ENCODE peak calls at places on chromosomes 6 and 20, in ten cellular contexts. P is tibial nerve; U is naive thymus-derived CD4-positive, alpha-beta T cell; I is cardiac muscle cell; G is HCT116; S is right lobe of liver; J is adrenal gland; L is CD8-positive, alpha-beta T cell; A is neuronal stem cell; H is hepatocyte. C is an unnamed sample. For H3K4me1, the result is how much of the 10 kb centered on the place peaks cover.

GRCh38 chr6:88166493-88166900 is 350 bp upstream of the CNR1 start:
- DNase-seq in A (no peak), H (peak), J (peak), P (no peak), G (no peak), S (no peak), U (no peak), L (no peak), I (peak), C (no peak)

GRCh38 chr6:148836751-148837150 is 89.9 kb downstream of the UST start:
- DNase-seq in P (no peak), U (no peak), J (no peak), I (no peak), G (no peak), H (no peak), S (no peak), A (no peak), L (no peak), C (no peak)

GRCh38 chr6:2158596-2159271 is 86.7 kb downstream of the GMDS start:
- DNase-seq in U (no peak), S (no peak), I (peak), G (peak), J (no peak), A (peak), H (peak), L (no peak), P (no peak), C (no peak)

GRCh38 chr20:6613280-6613861 is 154.1 kb upstream of the BMP2 start:
- DNase-seq in J (no peak), I (no peak), L (no peak), G (no peak), H (no peak), A (no peak), P (no peak), S (no peak), U (no peak), C (no peak)

GRCh38 chr6:145714731-145715130 is 20.6 kb downstream of the EPM2A start:
- DNase-seq in L (no peak), J (no peak), S (no peak), P (no peak), U (no peak), A (no peak), H (no peak), I (no peak), G (no peak), C (no peak)

GRCh38 chr6:27672113-27672799 is 199.4 kb upstream of the ZNF184 start:
- DNase-seq in S (no peak), I (peak), H (peak), J (no peak), G (peak), L (no peak), A (peak), U (no peak), P (no peak), C (no peak)

GRCh38 chr20:38073307-38074010 is 39.9 kb downstream of the RPRD1B start:
- DNase-seq in I (peak), P (peak), A (peak), S (no peak), G (peak), L (no peak), H (peak), U (peak), J (peak), C (no peak)

GRCh38 chr20:51624157-51624731 is 81.7 kb upstream of the NFATC2 start:
- DNase-seq in G (peak), J (peak), A (peak), L (peak), S (peak), I (peak), U (peak), P (peak), H (peak), C (peak)

GRCh38 chr6:17179246-17180073 is 77.6 kb downstream of the STMND1 start:
- DNase-seq in H (no peak), S (no peak), G (no peak), A (no peak), J (no peak), P (no peak), U (no peak), I (no peak), L (no peak), C (no peak)

GRCh38 chr6:27797960-27798359 is 114.2 kb downstream of the OR2B2 start:
- DNase-seq in A (no peak), H (no peak), L (no peak), P (no peak), I (no peak), G (no peak), S (no peak), J (no peak), U (no peak), C (no peak)

GRCh38 chr6:79605968-79606764 is 25.0 kb upstream of the SH3BGRL2 start:
- DNase-seq in H (no peak), I (no peak), P (no peak), J (no peak), S (no peak), L (no peak), A (no peak), G (no peak), U (no peak), C (no peak)

GRCh38 chr6:149150999-149151398 is 166.5 kb upstream of the TAB2 start:
- DNase-seq in I (no peak), S (no peak), A (no peak), P (no peak), G (no peak), L (no peak), H (no peak), U (no peak), J (no peak), C (no peak)

GRCh38 chr20:63015665-63016361 is 9.0 kb upstream of the BHLHE23 start:
- DNase-seq in I (no peak), P (no peak), J (no peak), S (peak), H (no peak), G (no peak), A (no peak), U (no peak), L (no peak), C (no peak)

GRCh38 chr20:2476742-2477615 is 6.4 kb upstream of the SNRPB start:
- DNase-seq in J (no peak), S (no peak), H (no peak), A (no peak), I (no peak), P (no peak), L (no peak), U (no peak), G (no peak), C (no peak)

GRCh38 chr6:150252714-150253444 is 110.0 kb downstream of the PPP1R14C start:
- DNase-seq in S (no peak), U (no peak), H (peak), G (peak), P (no peak), J (no peak), I (no peak), L (no peak), A (no peak), C (no peak)

GRCh38 chr6:43724914-43725642 is 37.5 kb upstream of the MRPS18A start:
- DNase-seq in J (peak), P (peak), L (peak), A (no peak), U (peak), H (peak), G (peak), S (peak), I (no peak), C (peak)

GRCh38 chr6:117677553-117678131 is 2.4 kb downstream of the NUS1 start:
- DNase-seq in L (no peak), P (no peak), U (no peak), I (no peak), H (no peak), S (no peak), J (no peak), G (no peak), A (no peak), C (peak)

GRCh38 chr6:80434951-80435350 is 328.5 kb downstream of the BCKDHB start:
- DNase-seq in G (no peak), H (no peak), A (no peak), U (no peak), P (no peak), L (no peak), S (no peak), J (no peak), I (no peak), C (no peak)

GRCh38 chr6:167714166-167714565 is 112.5 kb upstream of the AFDN start:
- DNase-seq in H (no peak), G (no peak), I (no peak), L (peak), A (no peak), J (no peak), P (no peak), S (no peak), U (no peak), C (no peak)

GRCh38 chr6:170208651-170209353 is 82.1 kb downstream of the DLL1 start:
- DNase-seq in I (no peak), P (peak), G (no peak), A (no peak), J (peak), H (no peak), S (peak), L (peak), U (no peak), C (no peak)

GRCh38 chr6:53527249-53527765 is 17.6 kb downstream of the GCLC start:
- DNase-seq in U (no peak), G (no peak), P (no peak), A (no peak), S (no peak), L (no peak), H (no peak), J (no peak), I (no peak), C (no peak)

GRCh38 chr6:39403304-39403703 is 80.8 kb upstream of the KCNK16 start:
- DNase-seq in S (no peak), H (no peak), J (no peak), L (no peak), I (no peak), P (no peak), G (no peak), A (no peak), U (no peak), C (no peak)

GRCh38 chr6:39402239-39402751 is 79.8 kb upstream of the KCNK16 start:
- DNase-seq in U (no peak), G (no peak), I (no peak), S (no peak), A (no peak), H (no peak), P (no peak), L (no peak), J (no peak), C (no peak)

GRCh38 chr6:39404312-39404711 is 81.8 kb upstream of the KCNK16 start:
- DNase-seq in A (no peak), U (no peak), H (no peak), I (no peak), S (no peak), P (no peak), G (no peak), L (no peak), J (no peak), C (no peak)

GRCh38 chr6:39400026-39400425 is 77.5 kb upstream of the KCNK16 start:
- DNase-seq in L (no peak), J (no peak), A (no peak), G (no peak), P (no peak), H (no peak), I (no peak), U (no peak), S (no peak), C (no peak)

DNA sequence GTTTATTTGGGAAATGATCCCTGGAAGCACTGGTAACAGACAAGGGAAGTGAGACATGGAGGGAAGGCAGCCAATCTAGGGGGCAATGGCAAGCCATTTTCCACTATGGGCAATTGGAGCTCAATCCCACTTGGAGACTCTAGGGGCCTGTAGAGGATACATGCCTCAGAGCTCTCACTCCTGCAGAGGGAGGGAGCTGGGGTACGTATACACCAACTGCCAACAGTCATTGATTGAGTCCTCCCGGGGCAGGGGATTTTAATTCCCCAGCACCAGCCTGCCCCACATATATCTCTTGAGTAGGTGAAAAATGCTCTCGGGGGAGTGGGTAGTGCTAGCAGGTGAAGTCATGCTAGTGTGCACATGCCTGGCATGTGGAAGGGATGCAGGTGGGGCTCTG is 78.9 kb upstream of the KCNK16 start:
- DNase-seq in J (no peak), S (no peak), H (no peak), U (no peak), L (no peak), I (no peak), A (no peak), P (no peak), G (no peak), C (no peak)
- H3K4me3 ChIP-seq in J (no peak), S (no peak), H (no peak), U (no peak), L (no peak), I (no peak), A (no peak), P (no peak), G (no peak), C (no peak)

GRCh38 chr20:31712112-31712553 is 10.5 kb downstream of the BCL2L1 start:
- DNase-seq in J (no peak), S (no peak), U (no peak), G (no peak), I (peak), L (no peak), H (peak), P (peak), A (no peak), C (no peak)
- H3K4me1 ChIP-seq in J (half or more), S (under half), U (under half), G (half or more), I (under half), L (under half), H (half or more), P (half or more), A (under half), C (half or more)

GRCh38 chr6:14440215-14440890 is 322.8 kb downstream of the CD83 start:
- DNase-seq in U (no peak), A (no peak), J (no peak), G (no peak), S (no peak), I (no peak), H (no peak), L (no peak), P (no peak), C (no peak)
- H3K27ac ChIP-seq in U (no peak), A (no peak), J (no peak), G (no peak), S (no peak), I (no peak), H (no peak), L (no peak), P (peak), C (no peak)

GRCh38 chr6:32943864-32944263 is 3.0 kb upstream of the HLA-DMB start:
- DNase-seq in G (no peak), L (no peak), U (no peak), J (no peak), H (no peak), S (no peak), I (no peak), A (no peak), P (no peak), C (no peak)
- H3K4me3 ChIP-seq in G (no peak), L (peak), U (peak), J (no peak), H (no peak), S (no peak), I (no peak), A (no peak), P (no peak), C (peak)

DNA sequence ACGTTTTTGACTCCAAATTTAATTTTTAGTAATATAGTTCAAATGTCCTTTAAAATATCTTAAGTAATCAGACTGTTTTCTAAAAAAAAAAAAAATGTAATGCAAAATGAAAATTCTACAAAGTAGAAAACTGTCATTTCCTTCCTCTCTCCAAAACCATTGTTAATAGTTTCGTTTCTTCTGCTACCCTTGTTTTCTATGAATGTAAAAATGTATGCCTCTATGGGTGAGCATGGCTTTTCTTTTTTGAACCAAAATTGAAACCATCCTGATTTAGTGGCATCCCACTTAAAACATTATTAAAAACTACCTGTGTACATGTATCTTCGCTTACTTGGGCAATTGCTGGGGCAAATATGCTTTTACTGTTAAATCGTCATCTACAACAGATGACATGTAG is 65.0 kb downstream of the UTRN start:
- DNase-seq in A (no peak), L (no peak), U (peak), P (no peak), H (no peak), G (no peak), J (no peak), S (no peak), I (no peak), C (peak)
- H3K4me1 ChIP-seq in A (under half), L (half or more), U (half or more), P (under half), H (under half), G (under half), J (half or more), S (under half), I (under half), C (half or more)

GRCh38 chr6:113622254-113622653 is 234.9 kb upstream of the MARCKS start:
- DNase-seq in G (no peak), J (no peak), H (no peak), S (no peak), P (no peak), L (no peak), I (no peak), A (no peak), U (no peak), C (no peak)
- H3K27ac ChIP-seq in G (no peak), J (no peak), H (no peak), S (no peak), P (no peak), L (no peak), I (no peak), A (no peak), U (no peak), C (no peak)

C was measured in CD8-positive, alpha-beta memory T cell.